ENCODE peak calls at places on chromosomes 12 and 14, in nine cellular contexts. F is foreskin fibroblast; E is NCI-H1930; D is C1 segment of cervical spinal cord; G is activated CD8-positive, alpha-beta memory T cell treated with anti-CD3 and anti-CD28 coated beads for 4 hours; V is activated CD4-positive, alpha-beta T cell treated with anti-CD3 and anti-CD28 coated beads, Interleukin-2, amount 50 U/mL, for 1 hour; H is non-pigmented ciliary epithelial cell; R is AG20443; W is heart right ventricle. Y is an unnamed sample.

GRCh38 chr14:61567838-61568571 is 127.3 kb upstream of the HIF1A start:
- DNase-seq in H (no peak), V (no peak), W (peak; percentile 33), E (no peak), G (no peak), F (no peak), R (no peak), D (no peak), Y (no peak)

GRCh38 chr14:63345826-63346225 is 27.1 kb upstream of the GPHB5 start:
- DNase-seq in D (no peak), W (no peak), H (no peak), E (no peak), R (no peak), F (no peak), V (no peak), G (no peak), Y (no peak)

GRCh38 chr12:32483499-32483898 is 84.1 kb downstream of the FGD4 start:
- DNase-seq in R (no peak), E (no peak), F (no peak), H (no peak), W (no peak), G (no peak), V (no peak), D (no peak), Y (no peak)

GRCh38 chr12:109054520-109054919 is 2.1 kb downstream of the USP30 start:
- DNase-seq in W (no peak), V (no peak), H (no peak), E (no peak), R (no peak), D (no peak), F (no peak), G (no peak), Y (no peak)

GRCh38 chr14:73526036-73526984 is 10.6 kb upstream of the ACOT1 start:
- DNase-seq in W (peak; percentile 51), E (no peak), H (no peak), R (peak; percentile 25), V (no peak), G (no peak), F (peak; percentile 21), D (no peak), Y (peak; percentile 26)

GRCh38 chr12:94397401-94397800 is 62.3 kb downstream of the CEP83 start:
- DNase-seq in R (no peak), F (no peak), D (no peak), W (no peak), G (no peak), E (no peak), V (no peak), H (no peak), Y (no peak)

GRCh38 chr12:30850684-30851083 is 75.9 kb upstream of the TSPAN11 start:
- DNase-seq in F (no peak), R (no peak), W (no peak), G (no peak), D (no peak), H (no peak), E (no peak), V (no peak), Y (no peak)

GRCh38 chr12:67633708-67634107 is 14.8 kb upstream of the DYRK2 start:
- DNase-seq in D (peak; percentile 6), V (no peak), H (no peak), E (no peak), W (peak; percentile 33), G (no peak), R (no peak), F (no peak), Y (no peak)

GRCh38 chr14:38521591-38521990 is 265.7 kb upstream of the CLEC14A start:
- DNase-seq in E (no peak), W (no peak), V (no peak), H (no peak), G (no peak), F (no peak), R (no peak), D (no peak), Y (no peak)